ENCODE peak calls at places on chromosomes 6 and 20, in ten cellular contexts. C, E, A, J, K, V, I, D, F and X are unnamed samples.

GRCh38 chr6:89834884-89835792 is 5.5 kb downstream of the CASP8AP2 start:
- DNase-seq in D (peak; percentile 61), K (no peak), E (no peak), J (no peak), A (no peak), I (no peak), V (no peak), F (no peak), C (no peak), X (peak; percentile 91)

GRCh38 chr6:64712606-64713005 is 994.4 kb downstream of the EYS start:
- DNase-seq in V (no peak), A (no peak), F (no peak), E (no peak), J (peak; percentile 9), I (no peak), D (no peak), C (no peak), K (no peak), X (no peak)

GRCh38 chr6:98835149-98836024 is 1.0 kb downstream of the POU3F2 start:
- DNase-seq in D (no peak), K (no peak), V (no peak), E (peak; percentile 9), C (no peak), F (no peak), J (no peak), A (no peak), I (peak; percentile 69), X (no peak)

GRCh38 chr6:17431581-17431980 is 38.2 kb downstream of the CAP2 start:
- DNase-seq in K (no peak), I (no peak), F (no peak), V (no peak), C (no peak), A (no peak), D (no peak), E (peak; percentile 32), J (peak; percentile 44), X (no peak)

GRCh38 chr6:153616506-153616905 is 422.5 kb upstream of the OPRM1 start:
- DNase-seq in C (no peak), A (no peak), I (peak; percentile 19), V (no peak), F (no peak), K (no peak), E (no peak), J (no peak), D (no peak), X (no peak)

GRCh38 chr20:3101737-3102574 is 17.4 kb upstream of the AVP start:
- DNase-seq in V (no peak), I (no peak), J (no peak), C (no peak), D (no peak), E (no peak), A (no peak), F (no peak), K (no peak), X (peak; percentile 57)

GRCh38 chr6:17098538-17098937 is 3.3 kb upstream of the STMND1 start:
- DNase-seq in F (no peak), J (peak; percentile 17), E (no peak), V (no peak), A (no peak), K (no peak), C (no peak), I (no peak), D (no peak), X (no peak)

GRCh38 chr6:149909701-149910470 is 12.0 kb upstream of the RAET1E start:
- DNase-seq in V (no peak), F (no peak), J (no peak), K (no peak), C (no peak), E (no peak), I (no peak), A (no peak), D (peak; percentile 36), X (no peak)

GRCh38 chr6:36938536-36938935 is 16.0 kb upstream of the PI16 start:
- DNase-seq in V (no peak), E (no peak), A (no peak), D (peak; percentile 17), K (no peak), F (peak; percentile 60), I (no peak), J (peak; percentile 64), C (no peak), X (no peak)

GRCh38 chr6:158660331-158660730 is 10.5 kb downstream of the SYTL3 start:
- DNase-seq in J (peak; percentile 29), A (no peak), D (peak; percentile 77), K (peak; percentile 63), I (peak; percentile 34), F (no peak), E (peak; percentile 32), V (no peak), C (no peak), X (peak; percentile 59)

GRCh38 chr20:50308513-50309279 is 118.1 kb downstream of the CEBPB start:
- DNase-seq in A (peak; percentile 90), K (peak; percentile 91), J (peak; percentile 100), I (peak; percentile 73), F (peak; percentile 96), V (no peak), C (no peak), E (peak; percentile 98), D (peak; percentile 85), X (no peak)
- TF ChIP-seq CTCF in A (peak; percentile 41), K (peak; percentile 26), J (no peak), I (peak; percentile 8), F (no peak), V (no peak), C (no peak), E (no peak), D (no peak), X (no peak)

GRCh38 chr20:1225729-1226313 is at the start of gene RAD21L1:
- DNase-seq in C (peak; percentile 56), E (peak; percentile 87), I (peak; percentile 95), F (peak; percentile 52), A (no peak), K (peak; percentile 80), J (peak; percentile 74), D (peak; percentile 87), V (peak; percentile 77), X (peak; percentile 71)
- TF ChIP-seq CTCF in C (no peak), E (no peak), I (no peak), F (no peak), A (no peak), K (no peak), J (no peak), D (no peak), V (no peak), X (no peak)

GRCh38 chr20:62363920-62364851 is 2.9 kb downstream of the LAMA5 start:
- DNase-seq in C (no peak), K (peak; percentile 47), V (no peak), F (no peak), D (no peak), I (peak; percentile 51), J (no peak), E (peak; percentile 62), A (no peak), X (no peak)
- TF ChIP-seq CTCF in C (no peak), K (no peak), V (no peak), F (no peak), D (no peak), I (peak; percentile 9), J (no peak), E (no peak), A (no peak), X (no peak)

DNA sequence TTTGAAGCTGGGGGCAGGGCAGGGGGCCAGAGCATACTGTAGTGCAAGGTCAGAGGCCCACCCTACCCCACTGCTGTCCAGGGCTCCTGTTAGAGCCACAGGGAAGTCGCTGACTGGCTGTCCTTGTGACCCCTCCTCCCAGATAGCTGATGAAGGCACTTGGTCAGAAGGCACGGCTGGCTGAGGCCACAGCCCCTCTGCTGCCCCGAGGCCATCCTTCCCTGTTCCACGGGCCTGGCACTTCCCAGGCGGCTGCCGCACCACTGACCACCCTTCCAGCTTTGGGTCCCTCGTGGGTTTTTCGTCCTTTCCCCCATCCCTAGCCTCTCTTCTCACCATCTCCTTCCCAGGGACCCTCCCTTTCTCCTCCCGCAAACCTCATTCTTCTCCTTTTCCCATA is 9.2 kb upstream of the EMILIN3 start:
- DNase-seq in C (no peak), E (no peak), F (no peak), K (no peak), J (no peak), A (no peak), V (no peak), I (no peak), D (no peak), X (no peak)
- TF ChIP-seq CTCF in C (no peak), E (no peak), F (no peak), K (no peak), J (no peak), A (no peak), V (no peak), I (no peak), D (no peak), X (no peak)

DNA sequence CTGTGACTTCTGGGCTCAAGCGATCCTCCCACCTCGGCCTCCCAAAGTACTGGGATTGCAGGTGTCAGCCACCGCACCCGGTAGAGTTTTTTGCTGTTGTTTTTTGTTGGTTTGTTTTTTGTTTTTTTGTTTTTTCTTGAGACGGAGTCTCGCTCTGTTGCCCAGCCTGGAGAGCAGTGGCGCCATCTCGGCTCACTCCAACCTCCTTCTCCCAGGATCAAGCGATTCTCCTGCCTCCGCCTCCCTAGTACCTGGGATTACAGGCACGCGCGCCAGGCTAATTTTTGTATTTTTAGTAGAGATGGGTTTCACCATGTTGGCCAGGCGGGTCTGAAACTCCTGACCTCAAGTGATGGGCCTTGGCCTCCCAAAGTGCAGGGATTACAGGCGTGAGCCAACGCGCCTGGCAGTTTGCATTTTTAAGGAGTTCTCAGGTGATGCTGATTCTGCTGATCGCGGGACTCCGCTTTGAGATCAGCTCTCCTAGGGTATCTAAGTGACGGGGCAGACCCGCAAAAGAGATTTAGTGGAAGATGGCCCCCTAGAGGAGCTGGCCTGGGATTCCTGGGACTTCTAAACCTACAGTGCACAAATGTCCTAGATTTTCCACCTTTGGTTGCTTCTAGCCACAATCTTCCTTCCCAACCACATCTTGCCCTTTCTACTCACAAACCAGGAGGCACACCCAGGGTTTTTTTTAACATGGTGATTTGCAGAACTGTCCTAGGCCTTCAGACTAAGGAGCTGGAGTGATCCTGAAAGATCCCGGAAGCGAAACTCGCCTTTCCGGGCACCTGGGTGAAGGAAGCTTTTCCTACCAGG is 45.2 kb downstream of the DPPA5 start:
- DNase-seq in D (no peak), E (peak; percentile 35), J (peak; percentile 51), V (no peak), A (no peak), F (peak; percentile 50), K (no peak), C (no peak), I (peak; percentile 58), X (peak; percentile 28)
- TF ChIP-seq CTCF in D (no peak), E (no peak), J (peak; percentile 10), V (peak; percentile 44), A (peak; percentile 34), F (no peak), K (no peak), C (no peak), I (peak; percentile 45), X (no peak)

GRCh38 chr6:106966671-106967522 is 7.6 kb downstream of the CD24 start:
- DNase-seq in D (no peak), V (no peak), A (no peak), I (no peak), E (no peak), K (no peak), F (peak; percentile 27), J (no peak), C (no peak), X (no peak)
- TF ChIP-seq CTCF in D (no peak), V (no peak), A (no peak), I (no peak), E (no peak), K (no peak), F (no peak), J (no peak), C (no peak), X (no peak)